ENCODE peak calls at places on chromosomes 12 and 14, in ten cellular contexts. J is neural crest cell, I is lower lobe of right lung, N is IMR-90, F is cardiac muscle cell, E is ovary, S is astrocyte of the spinal cord, Y is fibroblast of mammary gland, H is AG04450, L is esophagus muscularis mucosa. M is an unnamed sample.

GRCh38 chr14:99540196-99541032 is 59.2 kb downstream of the CCNK start:
- DNase-seq in E (no peak), L (no peak), F (no peak), I (no peak), Y (no peak), N (no peak), H (no peak), S (no peak), J (no peak), M (no peak)

GRCh38 chr14:87152701-87153100 is 840.3 kb downstream of the GALC start:
- DNase-seq in I (no peak), J (no peak), E (no peak), H (no peak), L (no peak), Y (no peak), F (no peak), S (no peak), N (no peak), M (no peak)

GRCh38 chr14:54713364-54713763 is 146.4 kb downstream of the SAMD4A start:
- DNase-seq in J (no peak), Y (peak), E (no peak), L (no peak), F (no peak), I (no peak), N (peak), H (no peak), S (peak), M (no peak)

GRCh38 chr14:33414041-33414440 is 475.4 kb downstream of the NPAS3 start:
- DNase-seq in S (no peak), E (no peak), J (no peak), L (no peak), H (no peak), F (no peak), I (no peak), Y (no peak), N (no peak), M (no peak)

GRCh38 chr14:61107148-61107641 is 126.2 kb downstream of the SLC38A6 start:
- DNase-seq in L (peak), S (no peak), H (no peak), I (no peak), N (no peak), E (peak), F (no peak), J (no peak), Y (peak), M (no peak)

GRCh38 chr14:52922059-52922458 is 28.8 kb downstream of the FERMT2 start:
- DNase-seq in I (no peak), S (no peak), H (no peak), E (no peak), F (no peak), J (no peak), Y (no peak), L (no peak), N (no peak), M (no peak)

GRCh38 chr12:57726884-57727757 is 11.4 kb downstream of the AGAP2 start:
- DNase-seq in N (no peak), L (no peak), Y (peak), E (no peak), J (no peak), S (peak), I (peak), F (peak), H (no peak), M (peak)

GRCh38 chr12:116607039-116607438 is 47.9 kb downstream of the MAP1LC3B2 start:
- DNase-seq in E (no peak), L (no peak), F (no peak), I (no peak), Y (no peak), H (no peak), N (no peak), S (no peak), J (no peak), M (no peak)

GRCh38 chr12:9037431-9037830 is 48.1 kb downstream of the KLRG1 start:
- DNase-seq in Y (no peak), E (no peak), F (no peak), S (no peak), N (no peak), H (no peak), I (no peak), L (no peak), J (no peak), M (no peak)

GRCh38 chr12:101637936-101638335 is 43.2 kb downstream of the MYBPC1 start:
- DNase-seq in N (no peak), L (no peak), J (no peak), E (no peak), Y (no peak), F (no peak), H (no peak), S (no peak), I (no peak), M (no peak)

GRCh38 chr12:6020930-6021329 is 75.9 kb upstream of the ANO2 start:
- DNase-seq in F (no peak), Y (no peak), E (no peak), N (no peak), S (peak), L (no peak), I (no peak), H (no peak), J (no peak), M (no peak)

GRCh38 chr12:70891059-70891632 is 29.4 kb downstream of the PTPRR start:
- DNase-seq in J (no peak), F (no peak), S (no peak), E (no peak), Y (no peak), H (no peak), I (no peak), N (no peak), L (no peak), M (no peak)

GRCh38 chr12:110796952-110797351 is 49.8 kb upstream of the CCDC63 start:
- DNase-seq in H (no peak), E (no peak), N (no peak), F (no peak), L (no peak), I (no peak), S (no peak), J (no peak), Y (no peak), M (no peak)

GRCh38 chr14:59870277-59871165 is at the start of gene RTN1:
- DNase-seq in S (peak), N (peak), I (peak), J (peak), Y (peak), H (peak), L (no peak), F (peak), E (no peak), M (peak)

GRCh38 chr12:75996907-75997447 is 34.6 kb downstream of the PHLDA1 start:
- DNase-seq in S (no peak), H (no peak), J (no peak), Y (peak), E (no peak), N (no peak), I (no peak), F (no peak), L (no peak), M (no peak)

GRCh38 chr12:28799337-28799736 is 349.7 kb upstream of the FAR2 start:
- DNase-seq in S (no peak), H (no peak), N (no peak), I (peak), E (no peak), J (no peak), Y (no peak), F (no peak), L (no peak), M (no peak)

GRCh38 chr12:75602111-75602510 is 90.7 kb upstream of the KRR1 start:
- DNase-seq in I (no peak), S (no peak), H (no peak), Y (no peak), L (no peak), J (no peak), E (no peak), N (no peak), F (no peak), M (peak)

GRCh38 chr14:101035466-101036225 is 132.1 kb upstream of the RTL1 start:
- DNase-seq in F (no peak), J (no peak), E (peak), H (no peak), S (no peak), I (no peak), L (no peak), Y (no peak), N (no peak), M (no peak)

GRCh38 chr14:37665479-37665878 is 70.0 kb downstream of the TTC6 start:
- DNase-seq in N (no peak), H (no peak), Y (no peak), L (no peak), S (no peak), I (no peak), F (no peak), E (no peak), J (no peak), M (no peak)

GRCh38 chr14:74552623-74553022 is 59.1 kb downstream of the ISCA2 start:
- DNase-seq in S (no peak), H (no peak), I (peak), E (peak), F (no peak), N (peak), L (no peak), Y (peak), J (no peak), M (no peak)

GRCh38 chr12:62308201-62308600 is 48.0 kb downstream of the USP15 start:
- DNase-seq in H (no peak), S (no peak), F (no peak), Y (no peak), E (no peak), L (no peak), N (no peak), J (no peak), I (no peak), M (no peak)

GRCh38 chr12:100539209-100539608 is 34.3 kb upstream of the GAS2L3 start:
- DNase-seq in E (peak), Y (peak), S (peak), J (peak), L (no peak), F (peak), I (no peak), H (no peak), N (peak), M (no peak)

GRCh38 chr12:60487284-60487683 is 891.5 kb downstream of the SLC16A7 start:
- DNase-seq in L (no peak), E (no peak), H (no peak), S (no peak), N (no peak), I (no peak), F (no peak), Y (no peak), J (no peak), M (no peak)

GRCh38 chr12:106138646-106139421 is at the start of gene NUAK1:
- DNase-seq in F (peak), S (peak), J (peak), E (peak), Y (no peak), L (no peak), H (no peak), N (peak), I (peak), M (peak)

GRCh38 chr12:76195920-76196319 is 111.4 kb upstream of the NAP1L1 start:
- DNase-seq in H (no peak), J (no peak), F (no peak), I (no peak), E (no peak), N (no peak), Y (no peak), S (no peak), L (no peak), M (no peak)

GRCh38 chr12:98371419-98371818 is 144.0 kb upstream of the TMPO start:
- DNase-seq in N (no peak), J (no peak), H (no peak), S (peak), L (no peak), F (no peak), I (no peak), E (no peak), Y (no peak), M (no peak)

GRCh38 chr12:100170313-100170858 is 27.7 kb upstream of the BLTP3B start:
- DNase-seq in Y (no peak), S (no peak), H (no peak), F (no peak), N (no peak), I (no peak), J (no peak), L (no peak), E (no peak), M (no peak)

GRCh38 chr12:49903700-49904423 is at the start of gene FAIM2:
- DNase-seq in S (peak), E (peak), H (peak), L (no peak), J (peak), I (peak), N (peak), F (no peak), Y (peak), M (peak)

GRCh38 chr12:55686366-55687010 is 21.2 kb downstream of the ITGA7 start:
- DNase-seq in I (no peak), E (no peak), L (no peak), F (no peak), S (no peak), H (no peak), J (no peak), Y (no peak), N (no peak), M (no peak)

GRCh38 chr12:88111074-88111652 is 30.7 kb downstream of the CEP290 start:
- DNase-seq in N (peak), S (peak), F (peak), H (no peak), J (no peak), I (no peak), L (no peak), E (no peak), Y (peak), M (no peak)

GRCh38 chr12:111953455-111953854 is 59.5 kb downstream of the TMEM116 start:
- DNase-seq in N (peak), F (no peak), I (no peak), J (no peak), L (no peak), S (no peak), E (no peak), H (no peak), Y (peak), M (no peak)

GRCh38 chr14:26204954-26205479 is 392.8 kb downstream of the NOVA1 start:
- DNase-seq in J (peak), N (no peak), I (peak), Y (peak), F (peak), H (no peak), S (peak), E (peak), L (no peak), M (peak)

GRCh38 chr12:91805031-91805430 is 340.6 kb downstream of the BTG1 start:
- DNase-seq in E (no peak), L (no peak), S (no peak), N (no peak), J (no peak), I (no peak), H (no peak), F (no peak), Y (no peak), M (no peak)
- TF ChIP-seq CTCF in E (no peak), L (no peak), S (no peak), N (no peak), J (no peak), I (no peak), H (no peak), F (no peak), Y (no peak), M (no peak)

DNA sequence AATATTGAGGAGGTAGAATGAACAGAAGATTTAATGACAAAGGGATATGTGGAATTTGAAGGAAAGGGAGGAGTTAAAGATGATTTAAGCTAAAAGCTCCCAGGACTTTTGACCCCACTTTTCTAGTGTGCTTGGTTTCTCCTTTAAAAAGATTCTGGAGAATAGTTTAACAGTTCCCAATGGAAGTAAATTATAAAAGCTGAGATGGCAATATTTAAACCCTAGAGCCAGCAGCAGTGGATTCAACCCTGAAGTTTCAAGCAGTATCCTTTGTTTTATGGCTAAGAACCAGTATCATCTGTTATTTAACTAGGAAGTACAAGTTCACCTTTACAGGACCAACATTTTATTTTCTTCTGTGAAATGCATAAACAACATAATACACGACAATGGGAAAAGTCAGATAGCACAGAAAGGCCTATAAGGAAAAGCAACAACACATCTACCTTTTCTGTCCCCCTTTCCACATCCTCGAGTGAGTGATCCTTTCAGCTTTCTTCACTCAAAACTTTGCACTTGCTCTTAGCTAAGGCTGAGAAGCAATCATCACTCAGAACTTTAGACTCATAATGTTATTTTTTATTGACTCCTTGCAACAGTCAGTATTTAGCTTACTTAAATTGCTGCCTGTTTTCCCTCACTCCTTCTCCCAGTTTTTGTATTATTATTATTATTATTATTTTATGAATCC is 264.5 kb downstream of the FBXL14 start:
- DNase-seq in E (no peak), S (no peak), L (no peak), N (no peak), J (no peak), H (no peak), I (no peak), Y (no peak), F (no peak), M (no peak)
- TF ChIP-seq CTCF in E (no peak), S (no peak), L (no peak), N (no peak), J (no peak), H (no peak), I (no peak), Y (no peak), F (no peak), M (no peak)

GRCh38 chr14:95515523-95516517 is 630 bp downstream of the SYNE3 start:
- DNase-seq in N (peak), Y (no peak), S (no peak), E (peak), J (peak), F (peak), H (no peak), I (peak), L (no peak), M (peak)
- TF ChIP-seq CTCF in N (peak), Y (no peak), S (peak), E (peak), J (peak), F (peak), H (peak), I (peak), L (no peak), M (no peak)

GRCh38 chr14:69475194-69475818 is 9.2 kb upstream of the PLEKHD1 start:
- DNase-seq in N (peak), I (no peak), F (peak), S (peak), H (no peak), L (no peak), J (no peak), Y (peak), E (no peak), M (no peak)
- TF ChIP-seq CTCF in N (peak), I (peak), F (peak), S (peak), H (peak), L (no peak), J (peak), Y (peak), E (no peak), M (peak)

M was measured in glutamatergic neuron.